ENCODE peak calls at places on chromosome 16, in eight cellular contexts. One of them, this sample, is unnamed.

GRCh38 chr16:11700264-11701029 is 32.2 kb downstream of the SNN start:
- DNase-seq in coronary artery: peak; percentile 9
- DNase-seq in Calu3: no peak
- DNase-seq in epithelial cell of esophagus: peak; percentile 14
- DNase-seq in esophagus squamous epithelium: no peak
- DNase-seq in B cell: no peak
- DNase-seq in A673: no peak
- DNase-seq in thoracic aorta: no peak
- DNase-seq in this sample: no peak

GRCh38 chr16:29868396-29868795 is 5.4 kb upstream of the CDIPT start:
- DNase-seq in esophagus squamous epithelium: no peak
- DNase-seq in epithelial cell of esophagus: no peak
- DNase-seq in coronary artery: no peak
- DNase-seq in thoracic aorta: no peak
- DNase-seq in Calu3: no peak
- DNase-seq in B cell: no peak
- DNase-seq in A673: no peak
- DNase-seq in this sample: no peak

GRCh38 chr16:48053346-48053745 is 102.4 kb downstream of the ABCC12 start:
- DNase-seq in epithelial cell of esophagus: peak; percentile 27
- DNase-seq in coronary artery: no peak
- DNase-seq in A673: no peak
- DNase-seq in Calu3: peak; percentile 8
- DNase-seq in esophagus squamous epithelium: no peak
- DNase-seq in thoracic aorta: no peak
- DNase-seq in B cell: no peak
- DNase-seq in this sample: no peak

GRCh38 chr16:89913408-89914387 is 5.0 kb upstream of the MC1R start:
- DNase-seq in esophagus squamous epithelium: no peak
- DNase-seq in Calu3: no peak
- DNase-seq in coronary artery: no peak
- DNase-seq in epithelial cell of esophagus: no peak
- DNase-seq in B cell: no peak
- DNase-seq in thoracic aorta: no peak
- DNase-seq in A673: no peak
- DNase-seq in this sample: no peak

GRCh38 chr16:18782697-18783429 is 7.3 kb downstream of the RPS15A start:
- DNase-seq in B cell: no peak
- DNase-seq in thoracic aorta: no peak
- DNase-seq in coronary artery: no peak
- DNase-seq in epithelial cell of esophagus: no peak
- DNase-seq in A673: no peak
- DNase-seq in Calu3: no peak
- DNase-seq in esophagus squamous epithelium: no peak
- DNase-seq in this sample: no peak

GRCh38 chr16:3665508-3665907 is 11.0 kb downstream of the DNASE1 start:
- DNase-seq in Calu3: no peak
- DNase-seq in epithelial cell of esophagus: no peak
- DNase-seq in thoracic aorta: no peak
- DNase-seq in B cell: no peak
- DNase-seq in coronary artery: no peak
- DNase-seq in esophagus squamous epithelium: no peak
- DNase-seq in A673: no peak
- DNase-seq in this sample: peak; percentile 37

GRCh38 chr16:12295395-12295794 is 318.9 kb downstream of the SNX29 start:
- DNase-seq in B cell: no peak
- DNase-seq in coronary artery: no peak
- DNase-seq in esophagus squamous epithelium: no peak
- DNase-seq in A673: no peak
- DNase-seq in epithelial cell of esophagus: no peak
- DNase-seq in Calu3: no peak
- DNase-seq in thoracic aorta: no peak
- DNase-seq in this sample: no peak

GRCh38 chr16:86033016-86033474 is 134.1 kb downstream of the IRF8 start:
- DNase-seq in A673: no peak
- DNase-seq in esophagus squamous epithelium: no peak
- DNase-seq in thoracic aorta: no peak
- DNase-seq in coronary artery: no peak
- DNase-seq in B cell: no peak
- DNase-seq in epithelial cell of esophagus: no peak
- DNase-seq in Calu3: no peak
- DNase-seq in this sample: no peak

GRCh38 chr16:59886021-59886420 is 1151.9 kb upstream of the GOT2 start:
- DNase-seq in Calu3: peak; percentile 28
- DNase-seq in esophagus squamous epithelium: no peak
- DNase-seq in coronary artery: no peak
- DNase-seq in A673: peak; percentile 4
- DNase-seq in thoracic aorta: no peak
- DNase-seq in B cell: no peak
- DNase-seq in epithelial cell of esophagus: peak; percentile 81
- DNase-seq in this sample: no peak

GRCh38 chr16:2027024-2028010 is 615 bp downstream of the NHERF2 start:
- DNase-seq in thoracic aorta: no peak
- DNase-seq in epithelial cell of esophagus: peak; percentile 46
- DNase-seq in Calu3: no peak
- DNase-seq in coronary artery: no peak
- DNase-seq in A673: no peak
- DNase-seq in B cell: no peak
- DNase-seq in esophagus squamous epithelium: no peak
- DNase-seq in this sample: no peak

GRCh38 chr16:75086281-75086680 is 30.3 kb downstream of the LDHD start:
- DNase-seq in A673: no peak
- DNase-seq in thoracic aorta: no peak
- DNase-seq in coronary artery: no peak
- DNase-seq in epithelial cell of esophagus: no peak
- DNase-seq in B cell: no peak
- DNase-seq in esophagus squamous epithelium: no peak
- DNase-seq in Calu3: no peak
- DNase-seq in this sample: no peak

GRCh38 chr16:80802129-80802528 is 2.3 kb downstream of the CDYL2 start:
- DNase-seq in coronary artery: no peak
- DNase-seq in esophagus squamous epithelium: no peak
- DNase-seq in Calu3: no peak
- DNase-seq in A673: no peak
- DNase-seq in thoracic aorta: no peak
- DNase-seq in epithelial cell of esophagus: no peak
- DNase-seq in B cell: no peak
- DNase-seq in this sample: no peak

GRCh38 chr16:19389246-19389645 is 28.4 kb upstream of the TMC5 start:
- DNase-seq in esophagus squamous epithelium: no peak
- DNase-seq in A673: peak; percentile 53
- DNase-seq in coronary artery: no peak
- DNase-seq in B cell: peak; percentile 50
- DNase-seq in epithelial cell of esophagus: peak; percentile 66
- DNase-seq in thoracic aorta: no peak
- DNase-seq in Calu3: peak; percentile 69
- DNase-seq in this sample: peak; percentile 21

DNA sequence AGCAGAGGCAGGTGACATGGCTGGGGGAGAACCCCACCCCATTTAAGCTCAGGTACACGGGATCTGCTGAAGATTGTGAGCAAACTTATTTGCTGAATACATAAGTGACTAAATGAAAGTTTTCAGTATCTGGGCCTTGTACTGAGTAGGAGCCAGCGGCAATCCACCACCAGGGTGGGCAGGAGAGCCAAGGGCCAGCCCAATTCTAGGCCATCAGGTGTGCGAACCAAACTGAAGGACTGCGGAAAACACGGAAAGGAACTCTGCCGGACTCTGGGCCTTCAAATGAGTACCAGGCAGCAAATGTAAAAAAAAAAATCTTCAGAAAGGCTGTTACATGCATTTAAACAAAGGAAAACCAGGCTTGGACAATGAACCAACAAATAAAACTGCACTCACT is 19.7 kb downstream of the ARHGAP17 start:
- DNase-seq in esophagus squamous epithelium: no peak
- DNase-seq in thoracic aorta: no peak
- DNase-seq in A673: no peak
- DNase-seq in Calu3: no peak
- DNase-seq in epithelial cell of esophagus: no peak
- DNase-seq in coronary artery: peak; percentile 26
- DNase-seq in B cell: no peak
- DNase-seq in this sample: no peak
- TF ChIP-seq CTCF in esophagus squamous epithelium: no peak
- TF ChIP-seq CTCF in thoracic aorta: no peak
- TF ChIP-seq CTCF in A673: peak; percentile 18
- TF ChIP-seq CTCF in Calu3: no peak
- TF ChIP-seq CTCF in epithelial cell of esophagus: no peak
- TF ChIP-seq CTCF in coronary artery: no peak
- TF ChIP-seq CTCF in B cell: no peak
- TF ChIP-seq CTCF in this sample: no peak

GRCh38 chr16:76278976-76279375 is 1.8 kb downstream of the CNTNAP4 start:
- DNase-seq in coronary artery: no peak
- DNase-seq in B cell: no peak
- DNase-seq in esophagus squamous epithelium: no peak
- DNase-seq in thoracic aorta: no peak
- DNase-seq in Calu3: no peak
- DNase-seq in A673: peak; percentile 15
- DNase-seq in epithelial cell of esophagus: peak; percentile 53
- DNase-seq in this sample: no peak
- TF ChIP-seq CTCF in coronary artery: no peak
- TF ChIP-seq CTCF in B cell: no peak
- TF ChIP-seq CTCF in esophagus squamous epithelium: no peak
- TF ChIP-seq CTCF in thoracic aorta: no peak
- TF ChIP-seq CTCF in Calu3: no peak
- TF ChIP-seq CTCF in A673: peak; percentile 16
- TF ChIP-seq CTCF in epithelial cell of esophagus: peak; percentile 26
- TF ChIP-seq CTCF in this sample: no peak

DNA sequence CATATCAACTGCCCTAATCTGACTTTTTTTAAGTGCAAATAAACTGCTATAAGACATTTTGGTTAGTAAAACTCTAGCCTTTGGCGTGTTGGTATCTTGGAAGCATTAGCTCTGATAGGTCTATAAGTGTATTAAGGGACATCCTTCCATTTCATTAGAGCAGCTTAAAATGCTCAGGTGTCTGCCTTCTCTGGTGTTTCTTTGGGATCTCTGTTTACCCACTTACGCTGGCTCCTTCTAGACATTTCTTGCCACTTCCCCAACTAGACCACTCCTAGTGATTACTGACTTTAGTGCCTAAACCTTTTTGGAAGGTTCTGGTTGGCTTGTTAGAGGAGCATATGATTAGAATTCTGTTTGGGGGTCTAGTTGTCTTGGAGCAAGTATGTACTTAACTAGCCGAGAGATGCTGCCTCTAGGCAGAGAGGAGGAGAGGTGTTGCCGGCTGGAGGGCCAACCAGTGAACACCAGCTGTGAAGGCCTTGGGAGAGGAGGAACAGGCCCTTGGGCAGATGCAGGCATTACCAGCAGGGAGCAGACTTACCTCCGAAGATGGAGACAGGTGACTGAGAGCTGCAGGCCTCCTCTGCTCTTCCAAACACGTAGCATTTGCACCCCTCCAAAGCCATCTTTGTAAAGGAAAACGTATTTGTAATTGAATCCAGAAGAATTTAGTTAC is 15.2 kb upstream of the CLEC18C start:
- DNase-seq in thoracic aorta: no peak
- DNase-seq in coronary artery: no peak
- DNase-seq in A673: no peak
- DNase-seq in esophagus squamous epithelium: no peak
- DNase-seq in B cell: no peak
- DNase-seq in epithelial cell of esophagus: no peak
- DNase-seq in Calu3: no peak
- DNase-seq in this sample: no peak
- TF ChIP-seq CTCF in thoracic aorta: no peak
- TF ChIP-seq CTCF in coronary artery: no peak
- TF ChIP-seq CTCF in A673: no peak
- TF ChIP-seq CTCF in esophagus squamous epithelium: no peak
- TF ChIP-seq CTCF in B cell: no peak
- TF ChIP-seq CTCF in epithelial cell of esophagus: no peak
- TF ChIP-seq CTCF in Calu3: no peak
- TF ChIP-seq CTCF in this sample: no peak

GRCh38 chr16:54285414-54286066 is 1.0 kb downstream of the IRX3 start:
- DNase-seq in Calu3: peak; percentile 45
- DNase-seq in B cell: no peak
- DNase-seq in coronary artery: no peak
- DNase-seq in epithelial cell of esophagus: peak; percentile 51
- DNase-seq in A673: peak; percentile 58
- DNase-seq in thoracic aorta: no peak
- DNase-seq in esophagus squamous epithelium: no peak
- DNase-seq in this sample: no peak
- TF ChIP-seq CTCF in Calu3: no peak
- TF ChIP-seq CTCF in B cell: no peak
- TF ChIP-seq CTCF in coronary artery: no peak
- TF ChIP-seq CTCF in epithelial cell of esophagus: no peak
- TF ChIP-seq CTCF in A673: peak; percentile 25
- TF ChIP-seq CTCF in thoracic aorta: no peak
- TF ChIP-seq CTCF in esophagus squamous epithelium: no peak
- TF ChIP-seq CTCF in this sample: no peak

This sample was measured in CD8-positive, alpha-beta T cell.